ENCODE peak calls at places on chromosomes 5 and 9, in four cellular contexts. Z is WTC11; A is stimulated activated CD4-positive, alpha-beta T cell treated with anti-CD3 and anti-CD28 coated beads, TNF-alpha, amount 100 ng/mL, for 4 hours; V is hypothalamus. N is an unnamed sample.

GRCh38 chr9:16247188-16247875 is 623.1 kb downstream of the BNC2 start:
- DNase-seq in A (no peak), Z (no peak), V (no peak), N (no peak)

GRCh38 chr5:177091232-177091631 is 4.5 kb downstream of the FGFR4 start:
- DNase-seq in V (no peak), Z (no peak), A (no peak), N (no peak)

GRCh38 chr5:18102733-18103132 is 468.5 kb downstream of the TAF11L14 start:
- DNase-seq in Z (no peak), A (no peak), V (no peak), N (no peak)

GRCh38 chr5:119398713-119399492 is 43.1 kb downstream of the TNFAIP8 start:
- DNase-seq in V (no peak), A (no peak), Z (no peak), N (no peak)

GRCh38 chr9:69758981-69759477 is 782 bp downstream of the PTAR1 start:
- DNase-seq in Z (no peak), V (no peak), A (no peak), N (no peak)

GRCh38 chr9:9950813-9951212 is 662.0 kb downstream of the PTPRD start:
- DNase-seq in Z (no peak), V (no peak), A (no peak), N (no peak)

GRCh38 chr9:108956098-108956533 is 21.9 kb downstream of the ABITRAM start:
- DNase-seq in V (no peak), A (no peak), Z (no peak), N (no peak)

GRCh38 chr5:169893586-169893985 is 86.7 kb downstream of the INSYN2B start:
- DNase-seq in Z (no peak), A (no peak), V (no peak), N (no peak)

GRCh38 chr5:132996307-132996706 is 30.0 kb downstream of the ZCCHC10 start:
- DNase-seq in A (no peak), V (no peak), Z (no peak), N (no peak)

GRCh38 chr5:55407059-55407684 is 99.4 kb downstream of the MTREX start:
- DNase-seq in A (no peak), V (no peak), Z (no peak), N (no peak)

N was measured in natural killer cell.